ENCODE peak calls at places on chromosomes 11 and 22, in seven cellular contexts. Q, F, O, A, W, C and U are unnamed samples.

GRCh38 chr11:63598556-63598955 is 15.7 kb downstream of the PLAAT3 start:
- DNase-seq in Q (no peak), F (no peak), C (no peak), O (no peak), W (no peak), A (no peak), U (no peak)

GRCh38 chr11:69227271-69227670 is 66.7 kb upstream of the MYEOV start:
- DNase-seq in C (no peak), W (no peak), Q (no peak), A (no peak), F (no peak), O (no peak), U (no peak)

GRCh38 chr22:44363214-44363979 is 50.6 kb upstream of the SHISAL1 start:
- DNase-seq in A (no peak), O (no peak), C (no peak), F (no peak), W (no peak), Q (no peak), U (no peak)

GRCh38 chr11:6813651-6814050 is 14.2 kb upstream of the OR6A2 start:
- DNase-seq in C (no peak), O (no peak), A (no peak), F (no peak), Q (no peak), W (peak; percentile 10), U (no peak)

GRCh38 chr22:38788417-38788816 is 5.5 kb downstream of the DNAL4 start:
- DNase-seq in A (no peak), C (no peak), W (no peak), F (no peak), Q (no peak), O (no peak), U (peak; percentile 90)

GRCh38 chr11:34651551-34651950 is 30.7 kb downstream of the EHF start:
- DNase-seq in A (no peak), F (no peak), C (no peak), W (no peak), O (no peak), Q (no peak), U (no peak)

GRCh38 chr11:22478169-22478568 is 140.0 kb downstream of the SLC17A6 start:
- DNase-seq in O (no peak), F (no peak), W (no peak), Q (no peak), A (no peak), C (no peak), U (no peak)

GRCh38 chr22:19620742-19621371 is 93.4 kb upstream of the SEPTIN5 start:
- DNase-seq in O (no peak), A (no peak), C (no peak), W (no peak), F (no peak), Q (no peak), U (no peak)

GRCh38 chr11:67628710-67629385 is 889 bp downstream of the NUDT8 start:
- DNase-seq in Q (no peak), C (no peak), W (no peak), F (no peak), O (no peak), A (no peak), U (no peak)

GRCh38 chr11:6362185-6362867 is 27.9 kb upstream of the SMPD1 start:
- DNase-seq in C (no peak), A (no peak), O (no peak), F (no peak), Q (no peak), W (no peak), U (no peak)

GRCh38 chr11:107493117-107493516 is 35.5 kb upstream of the CWF19L2 start:
- DNase-seq in W (no peak), O (no peak), A (no peak), F (no peak), C (no peak), Q (no peak), U (no peak)

GRCh38 chr11:126398721-126399120 is 43.2 kb downstream of the ST3GAL4 start:
- DNase-seq in Q (no peak), F (no peak), W (no peak), A (no peak), C (no peak), O (no peak), U (no peak)

GRCh38 chr11:28072321-28072720 is 35.6 kb downstream of the KIF18A start:
- DNase-seq in A (no peak), O (no peak), Q (no peak), C (no peak), F (no peak), W (no peak), U (no peak)

GRCh38 chr11:16117989-16118810 is 238.1 kb downstream of the SOX6 start:
- DNase-seq in F (no peak), C (peak; percentile 4), W (no peak), Q (no peak), A (no peak), O (no peak), U (peak; percentile 86)

GRCh38 chr22:41314821-41315220 is 13.5 kb downstream of the ZC3H7B start:
- DNase-seq in A (no peak), O (no peak), Q (no peak), F (no peak), C (no peak), W (no peak), U (no peak)

GRCh38 chr11:76153609-76153949 is 52.7 kb downstream of the WNT11 start:
- DNase-seq in W (peak; percentile 93), C (no peak), A (no peak), F (no peak), O (no peak), Q (no peak), U (no peak)

GRCh38 chr11:124536520-124536919 is 6.9 kb downstream of the OR8B12 start:
- DNase-seq in F (no peak), C (no peak), A (no peak), W (peak; percentile 81), Q (no peak), O (peak; percentile 87), U (no peak)

GRCh38 chr11:66651011-66651410 is 12.5 kb downstream of the RBM4 start:
- DNase-seq in O (no peak), C (no peak), W (no peak), Q (no peak), A (no peak), F (no peak), U (no peak)

GRCh38 chr11:75475767-75476650 is 43.0 kb upstream of the KLHL35 start:
- DNase-seq in F (no peak), Q (no peak), A (no peak), W (no peak), O (peak; percentile 75), C (no peak), U (no peak)

GRCh38 chr11:17291710-17292109 is 15.2 kb downstream of the NUCB2 start:
- DNase-seq in W (no peak), C (no peak), Q (no peak), F (no peak), A (no peak), O (no peak), U (no peak)

GRCh38 chr22:49096476-49096875 is 731.2 kb downstream of the BRD1 start:
- DNase-seq in C (no peak), Q (no peak), A (no peak), W (no peak), O (no peak), F (no peak), U (no peak)

GRCh38 chr11:12179019-12179418 is 68.6 kb downstream of the MICAL2 start:
- DNase-seq in C (no peak), F (no peak), O (no peak), W (no peak), Q (no peak), A (no peak), U (no peak)

GRCh38 chr11:7575841-7576451 is 62.1 kb downstream of the PPFIBP2 start:
- DNase-seq in F (no peak), O (no peak), C (no peak), A (peak; percentile 16), Q (no peak), W (peak; percentile 60), U (no peak)

GRCh38 chr11:117199061-117199915 is at the start of gene TAGLN:
- DNase-seq in F (no peak), C (no peak), A (no peak), Q (no peak), W (peak; percentile 93), O (no peak), U (no peak)